ENCODE peak calls at places on chromosome 6, in nine cellular contexts. D is BJ, F is fibroblast of mammary gland, V is upper lobe of right lung, L is adrenal gland, C is HCT116, M is AG04449, O is foreskin fibroblast, U is A549. H is an unnamed sample.

GRCh38 chr6:34237722-34238506 is 1.2 kb downstream of the HMGA1 start:
- DNase-seq in D (no peak), F (no peak), V (peak), L (no peak), C (no peak), M (no peak), O (peak), U (peak), H (no peak)

GRCh38 chr6:14922306-14922705 is 323.6 kb upstream of the JARID2 start:
- DNase-seq in D (no peak), F (no peak), V (no peak), L (no peak), C (no peak), M (no peak), O (peak), U (no peak), H (peak)

GRCh38 chr6:107192739-107193296 is 77.5 kb upstream of the BEND3 start:
- DNase-seq in D (no peak), F (no peak), V (no peak), L (no peak), C (no peak), M (no peak), O (no peak), U (no peak), H (no peak)

GRCh38 chr6:155177369-155177961 is 86.3 kb upstream of the CLDN20 start:
- DNase-seq in D (no peak), F (peak), V (no peak), L (peak), C (peak), M (no peak), O (peak), U (peak), H (no peak)

GRCh38 chr6:41537359-41537758 is 8.8 kb upstream of the FOXP4 start:
- DNase-seq in D (no peak), F (no peak), V (no peak), L (no peak), C (no peak), M (no peak), O (no peak), U (no peak), H (no peak)

GRCh38 chr6:166551797-166552495 is 34.5 kb downstream of the RAMACL start:
- DNase-seq in D (no peak), F (no peak), V (no peak), L (no peak), C (no peak), M (no peak), O (no peak), U (no peak), H (no peak)

GRCh38 chr6:138772596-138773176 is 883 bp upstream of the CCDC28A start:
- DNase-seq in D (no peak), F (no peak), V (no peak), L (no peak), C (no peak), M (no peak), O (no peak), U (no peak), H (no peak)

GRCh38 chr6:137545073-137545472 is 50.9 kb upstream of the OLIG3 start:
- DNase-seq in D (no peak), F (no peak), V (no peak), L (no peak), C (no peak), M (no peak), O (no peak), U (no peak), H (no peak)

GRCh38 chr6:132130530-132131298 is 179.5 kb upstream of the CCN2 start:
- DNase-seq in D (peak), F (peak), V (no peak), L (peak), C (no peak), M (no peak), O (peak), U (no peak), H (no peak)

GRCh38 chr6:41002168-41002567 is 36.9 kb downstream of the UNC5CL start:
- DNase-seq in D (no peak), F (no peak), V (no peak), L (no peak), C (no peak), M (no peak), O (no peak), U (no peak), H (no peak)

GRCh38 chr6:109429496-109429895 is 10.9 kb downstream of the PPIL6 start:
- DNase-seq in D (no peak), F (no peak), V (no peak), L (no peak), C (no peak), M (no peak), O (no peak), U (no peak), H (no peak)

GRCh38 chr6:46969206-46969605 is 47.5 kb upstream of the ADGRF5 start:
- DNase-seq in D (no peak), F (no peak), V (no peak), L (no peak), C (no peak), M (no peak), O (no peak), U (no peak), H (no peak)

GRCh38 chr6:110703906-110704594 is 111.2 kb downstream of the CDK19 start:
- DNase-seq in D (no peak), F (peak), V (no peak), L (no peak), C (no peak), M (no peak), O (peak), U (no peak), H (peak)

GRCh38 chr6:24547243-24547642 is 52.5 kb downstream of the ALDH5A1 start:
- DNase-seq in D (no peak), F (no peak), V (no peak), L (no peak), C (no peak), M (no peak), O (no peak), U (no peak), H (no peak)

GRCh38 chr6:692356-692851 is 535 bp downstream of the EXOC2 start:
- DNase-seq in D (no peak), F (peak), V (peak), L (peak), C (peak), M (no peak), O (peak), U (peak), H (no peak)

GRCh38 chr6:11459002-11459658 is 78.4 kb upstream of the TMEM170B start:
- DNase-seq in D (no peak), F (no peak), V (no peak), L (no peak), C (no peak), M (no peak), O (no peak), U (no peak), H (no peak)

GRCh38 chr6:8556370-8557018 is 121.1 kb upstream of the SLC35B3 start:
- DNase-seq in D (peak), F (peak), V (no peak), L (no peak), C (peak), M (no peak), O (peak), U (peak), H (peak)

GRCh38 chr6:118679293-118679692 is 27.9 kb upstream of the CEP85L start:
- DNase-seq in D (peak), F (peak), V (no peak), L (no peak), C (no peak), M (no peak), O (peak), U (no peak), H (peak)

GRCh38 chr6:102853249-102853955 is 1459.9 kb downstream of the GRIK2 start:
- DNase-seq in D (no peak), F (no peak), V (no peak), L (no peak), C (no peak), M (no peak), O (no peak), U (no peak), H (no peak)

GRCh38 chr6:74939309-74939708 is 266.5 kb downstream of the COL12A1 start:
- DNase-seq in D (no peak), F (peak), V (no peak), L (no peak), C (peak), M (no peak), O (peak), U (peak), H (no peak)

GRCh38 chr6:16276991-16277981 is 38.9 kb downstream of the GMPR start:
- DNase-seq in D (peak), F (peak), V (peak), L (peak), C (peak), M (peak), O (peak), U (peak), H (peak)

GRCh38 chr6:166570929-166571699 is 15.4 kb downstream of the RAMACL start:
- DNase-seq in D (no peak), F (no peak), V (no peak), L (no peak), C (no peak), M (no peak), O (no peak), U (no peak), H (no peak)

GRCh38 chr6:39593644-39594043 is 131.6 kb downstream of the KIF6 start:
- DNase-seq in D (no peak), F (no peak), V (no peak), L (no peak), C (no peak), M (no peak), O (peak), U (no peak), H (no peak)

GRCh38 chr6:436308-437041 is 44.9 kb downstream of the IRF4 start:
- DNase-seq in D (peak), F (peak), V (no peak), L (no peak), C (peak), M (no peak), O (peak), U (no peak), H (no peak)

GRCh38 chr6:134190883-134191282 is 127.0 kb downstream of the SGK1 start:
- DNase-seq in D (no peak), F (no peak), V (no peak), L (no peak), C (no peak), M (no peak), O (no peak), U (no peak), H (no peak)

GRCh38 chr6:137926207-137926731 is 59.2 kb downstream of the TNFAIP3 start:
- DNase-seq in D (peak), F (peak), V (no peak), L (no peak), C (peak), M (peak), O (peak), U (no peak), H (peak)

GRCh38 chr6:12367412-12367811 is 77.3 kb downstream of the EDN1 start:
- DNase-seq in D (no peak), F (no peak), V (no peak), L (no peak), C (no peak), M (no peak), O (no peak), U (no peak), H (no peak)

GRCh38 chr6:46983007-46983411 is 59.1 kb downstream of the ADGRF1 start:
- DNase-seq in D (peak), F (no peak), V (no peak), L (no peak), C (no peak), M (peak), O (peak), U (peak), H (peak)

GRCh38 chr6:5337573-5337972 is 76.3 kb downstream of the FARS2 start:
- DNase-seq in D (peak), F (peak), V (no peak), L (no peak), C (no peak), M (peak), O (no peak), U (no peak), H (no peak)

GRCh38 chr6:62283828-62284411 is 2.1 kb downstream of the KHDRBS2 start:
- DNase-seq in D (no peak), F (peak), V (no peak), L (no peak), C (peak), M (no peak), O (peak), U (peak), H (no peak)

GRCh38 chr6:149751239-149751638 is 1.7 kb downstream of the PCMT1 start:
- DNase-seq in D (no peak), F (no peak), V (no peak), L (no peak), C (no peak), M (no peak), O (no peak), U (no peak), H (no peak)
- H3K4me3 ChIP-seq in D (peak), F (peak), V (no peak), L (no peak), C (no peak), M (no peak), O (peak), U (no peak), H (peak)

GRCh38 chr6:135853227-135853626 is 1.7 kb downstream of the PDE7B start:
- DNase-seq in D (no peak), F (peak), V (no peak), L (no peak), C (no peak), M (no peak), O (peak), U (peak), H (no peak)
- TF ChIP-seq CTCF in D (no peak), F (peak), V (no peak), L (no peak), C (no peak), M (peak), O (no peak), U (no peak), H (peak)

GRCh38 chr6:158815915-158816314 is 3.3 kb downstream of the EZR start:
- DNase-seq in D (no peak), F (no peak), V (no peak), L (no peak), C (no peak), M (no peak), O (no peak), U (no peak), H (no peak)
- H3K4me3 ChIP-seq in D (no peak), F (no peak), V (peak), L (no peak), C (peak), M (no peak), O (no peak), U (peak), H (peak)

DNA sequence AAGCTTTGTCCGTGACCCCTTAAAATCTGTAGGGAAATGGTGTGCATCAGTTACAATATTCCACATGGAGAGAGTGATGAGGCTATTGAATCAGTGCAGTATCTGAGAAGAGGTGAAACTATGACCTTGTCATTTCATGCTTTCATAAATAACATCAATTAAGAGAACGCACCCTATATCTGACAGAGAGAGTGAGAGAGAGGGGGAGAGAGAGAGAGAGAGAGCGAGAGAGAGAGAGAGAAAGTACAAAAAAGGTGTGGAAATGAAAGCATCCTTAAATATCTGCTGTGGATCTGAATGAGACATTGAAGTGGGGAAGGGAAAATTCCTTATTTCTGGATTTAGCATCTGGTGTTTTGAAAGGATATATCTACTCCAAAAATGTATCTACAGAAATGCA is 12.4 kb downstream of the GSTA4 start:
- DNase-seq in D (no peak), F (no peak), V (no peak), L (no peak), C (no peak), M (no peak), O (no peak), U (no peak), H (no peak)
- TF ChIP-seq CTCF in D (no peak), F (no peak), V (no peak), L (no peak), C (no peak), M (no peak), O (no peak), U (no peak), H (no peak)

DNA sequence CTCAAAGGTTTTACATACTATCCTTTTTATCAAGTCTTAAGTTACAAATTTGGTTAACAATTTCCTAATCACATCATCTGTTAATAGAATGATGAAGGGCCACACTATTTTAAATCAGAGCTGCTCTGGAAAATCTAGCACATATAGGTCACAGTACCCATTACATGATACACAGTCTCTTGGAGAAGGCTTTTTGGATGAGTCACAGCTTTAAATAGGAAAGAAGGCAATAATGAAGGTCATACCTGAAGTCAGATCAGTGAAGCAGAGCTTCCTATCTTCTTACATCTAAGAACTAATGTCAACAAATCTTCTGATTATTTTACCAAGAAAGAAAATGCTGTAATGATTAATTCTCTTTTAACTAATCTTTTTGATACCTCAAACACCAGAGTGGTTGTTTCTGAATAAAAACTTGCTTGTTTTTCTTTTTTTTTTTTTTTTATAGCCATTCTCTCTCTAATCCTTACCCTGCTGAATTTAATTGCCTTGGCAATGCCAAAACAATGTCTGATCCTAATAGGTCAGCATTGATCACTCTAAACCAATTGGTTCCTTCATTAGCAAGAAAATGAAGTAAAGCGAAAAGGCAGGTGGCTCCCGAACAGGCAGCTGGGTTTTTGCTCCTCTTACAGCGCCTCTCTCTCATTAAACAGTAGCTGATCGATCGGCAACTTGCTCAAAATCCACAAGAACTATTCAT is 248.4 kb downstream of the BTBD9 start:
- DNase-seq in D (no peak), F (peak), V (no peak), L (no peak), C (peak), M (no peak), O (peak), U (no peak), H (peak)
- H3K4me3 ChIP-seq in D (no peak), F (no peak), V (no peak), L (no peak), C (no peak), M (no peak), O (no peak), U (no peak), H (no peak)

GRCh38 chr6:105500693-105501092 is 97.8 kb upstream of the PREP start:
- DNase-seq in D (no peak), F (no peak), V (no peak), L (no peak), C (no peak), M (no peak), O (no peak), U (no peak), H (no peak)
- TF ChIP-seq CTCF in D (no peak), F (no peak), V (no peak), L (no peak), C (peak), M (no peak), O (no peak), U (no peak), H (peak)